ENCODE peak calls at places on chromosomes 6 and 20, in four cellular contexts. One of them, this sample, is unnamed.

GRCh38 chr6:4192173-4192572 is 56.8 kb upstream of the ECI2 start:
- DNase-seq in fibroblast of pulmonary artery: no peak
- DNase-seq in heart left ventricle: no peak
- DNase-seq in K562: no peak
- DNase-seq in this sample: no peak

GRCh38 chr20:9441948-9442347 is 72.4 kb upstream of the LAMP5 start:
- DNase-seq in fibroblast of pulmonary artery: no peak
- DNase-seq in heart left ventricle: no peak
- DNase-seq in K562: no peak
- DNase-seq in this sample: no peak

GRCh38 chr20:44218441-44218840 is 7.9 kb upstream of the OSER1 start:
- DNase-seq in fibroblast of pulmonary artery: no peak
- DNase-seq in heart left ventricle: no peak
- DNase-seq in K562: no peak
- DNase-seq in this sample: no peak

GRCh38 chr6:163883946-163884345 is 469.4 kb downstream of the QKI start:
- DNase-seq in fibroblast of pulmonary artery: peak; percentile 31
- DNase-seq in heart left ventricle: no peak
- DNase-seq in K562: no peak
- DNase-seq in this sample: no peak

GRCh38 chr6:121510568-121511177 is 75.2 kb downstream of the GJA1 start:
- DNase-seq in fibroblast of pulmonary artery: peak; percentile 51
- DNase-seq in heart left ventricle: no peak
- DNase-seq in K562: no peak
- DNase-seq in this sample: no peak

GRCh38 chr20:35791823-35792222 is 20.0 kb downstream of the PHF20 start:
- DNase-seq in fibroblast of pulmonary artery: peak; percentile 37
- DNase-seq in heart left ventricle: no peak
- DNase-seq in K562: no peak
- DNase-seq in this sample: no peak

GRCh38 chr6:43510827-43511163 is 649 bp upstream of the LRRC73 start:
- DNase-seq in fibroblast of pulmonary artery: no peak
- DNase-seq in heart left ventricle: no peak
- DNase-seq in K562: no peak
- DNase-seq in this sample: no peak

GRCh38 chr6:150717419-150717818 is 117.7 kb downstream of the PLEKHG1 start:
- DNase-seq in fibroblast of pulmonary artery: no peak
- DNase-seq in heart left ventricle: no peak
- DNase-seq in K562: no peak
- DNase-seq in this sample: no peak

GRCh38 chr6:118893095-118893881 is 664 bp upstream of the ASF1A start:
- DNase-seq in fibroblast of pulmonary artery: peak; percentile 83
- DNase-seq in heart left ventricle: peak; percentile 16
- DNase-seq in K562: peak; percentile 70
- DNase-seq in this sample: peak; percentile 57

GRCh38 chr6:55448446-55448845 is 121.2 kb downstream of the GFRAL start:
- DNase-seq in fibroblast of pulmonary artery: peak; percentile 21
- DNase-seq in heart left ventricle: no peak
- DNase-seq in K562: no peak
- DNase-seq in this sample: no peak

GRCh38 chr6:134816780-134817179 is 133.1 kb downstream of the ALDH8A1 start:
- DNase-seq in fibroblast of pulmonary artery: no peak
- DNase-seq in heart left ventricle: no peak
- DNase-seq in K562: no peak
- DNase-seq in this sample: no peak

GRCh38 chr6:100186552-100186951 is 192.5 kb upstream of the MCHR2 start:
- DNase-seq in fibroblast of pulmonary artery: no peak
- DNase-seq in heart left ventricle: no peak
- DNase-seq in K562: no peak
- DNase-seq in this sample: no peak

GRCh38 chr6:48111143-48111506 is at the start of gene PTCHD4:
- DNase-seq in fibroblast of pulmonary artery: peak; percentile 59
- DNase-seq in heart left ventricle: peak; percentile 11
- DNase-seq in K562: no peak
- DNase-seq in this sample: no peak

GRCh38 chr6:75602164-75602896 is 650 bp downstream of the SENP6 start:
- DNase-seq in fibroblast of pulmonary artery: peak; percentile 52
- DNase-seq in heart left ventricle: peak; percentile 48
- DNase-seq in K562: peak; percentile 61
- DNase-seq in this sample: peak; percentile 53

GRCh38 chr6:21396313-21396712 is 197.2 kb upstream of the SOX4 start:
- DNase-seq in fibroblast of pulmonary artery: peak; percentile 32
- DNase-seq in heart left ventricle: no peak
- DNase-seq in K562: no peak
- DNase-seq in this sample: no peak

GRCh38 chr20:32674362-32674789 is 635 bp upstream of the C20orf203 start:
- DNase-seq in fibroblast of pulmonary artery: peak; percentile 68
- DNase-seq in heart left ventricle: no peak
- DNase-seq in K562: peak; percentile 83
- DNase-seq in this sample: peak; percentile 44

GRCh38 chr6:2741756-2742155 is 9.0 kb downstream of the MYLK4 start:
- DNase-seq in fibroblast of pulmonary artery: no peak
- DNase-seq in heart left ventricle: no peak
- DNase-seq in K562: no peak
- DNase-seq in this sample: no peak

GRCh38 chr6:161273356-161273751 is 507 bp downstream of the AGPAT4 start:
- DNase-seq in fibroblast of pulmonary artery: peak; percentile 66
- DNase-seq in heart left ventricle: no peak
- DNase-seq in K562: no peak
- DNase-seq in this sample: peak; percentile 38

GRCh38 chr6:107489636-107490567 is at the start of gene SOBP:
- DNase-seq in fibroblast of pulmonary artery: peak; percentile 42
- DNase-seq in heart left ventricle: peak; percentile 83
- DNase-seq in K562: peak; percentile 14
- DNase-seq in this sample: peak; percentile 29

GRCh38 chr6:85610182-85610895 is 16.7 kb upstream of the SNX14 start:
- DNase-seq in fibroblast of pulmonary artery: no peak
- DNase-seq in heart left ventricle: no peak
- DNase-seq in K562: no peak
- DNase-seq in this sample: no peak

GRCh38 chr6:125507987-125508655 is 206.4 kb upstream of the HDDC2 start:
- DNase-seq in fibroblast of pulmonary artery: peak; percentile 76
- DNase-seq in heart left ventricle: peak; percentile 50
- DNase-seq in K562: no peak
- DNase-seq in this sample: no peak

GRCh38 chr6:169188051-169188863 is 65.4 kb downstream of the THBS2 start:
- DNase-seq in fibroblast of pulmonary artery: peak; percentile 91
- DNase-seq in heart left ventricle: no peak
- DNase-seq in K562: no peak
- DNase-seq in this sample: no peak

GRCh38 chr20:6920991-6921613 is 153.6 kb downstream of the BMP2 start:
- DNase-seq in fibroblast of pulmonary artery: no peak
- DNase-seq in heart left ventricle: no peak
- DNase-seq in K562: no peak
- DNase-seq in this sample: no peak

GRCh38 chr6:24882295-24882694 is 53.5 kb downstream of the RIPOR2 start:
- DNase-seq in fibroblast of pulmonary artery: no peak
- DNase-seq in heart left ventricle: no peak
- DNase-seq in K562: no peak
- DNase-seq in this sample: no peak

GRCh38 chr20:45313943-45314342 is 5.8 kb upstream of the MATN4 start:
- DNase-seq in fibroblast of pulmonary artery: no peak
- DNase-seq in heart left ventricle: no peak
- DNase-seq in K562: no peak
- DNase-seq in this sample: no peak

GRCh38 chr6:11710221-11710836 is 68.3 kb downstream of the ADTRP start:
- DNase-seq in fibroblast of pulmonary artery: no peak
- DNase-seq in heart left ventricle: no peak
- DNase-seq in K562: no peak
- DNase-seq in this sample: no peak

GRCh38 chr6:74534485-74535211 is 671.2 kb downstream of the COL12A1 start:
- DNase-seq in fibroblast of pulmonary artery: peak; percentile 87
- DNase-seq in heart left ventricle: no peak
- DNase-seq in K562: no peak
- DNase-seq in this sample: no peak

GRCh38 chr6:37648465-37649330 is 49.0 kb downstream of the MDGA1 start:
- DNase-seq in fibroblast of pulmonary artery: no peak
- DNase-seq in heart left ventricle: no peak
- DNase-seq in K562: peak; percentile 59
- DNase-seq in this sample: peak; percentile 35

GRCh38 chr20:18916886-18917785 is 103.6 kb downstream of the SCP2D1 start:
- DNase-seq in fibroblast of pulmonary artery: no peak
- DNase-seq in heart left ventricle: no peak
- DNase-seq in K562: no peak
- DNase-seq in this sample: no peak

GRCh38 chr6:167977717-167978467 is 19.6 kb upstream of the KIF25 start:
- DNase-seq in fibroblast of pulmonary artery: no peak
- DNase-seq in heart left ventricle: no peak
- DNase-seq in K562: no peak
- DNase-seq in this sample: no peak

GRCh38 chr6:41768545-41769308 is 11.0 kb downstream of the FRS3 start:
- DNase-seq in fibroblast of pulmonary artery: no peak
- DNase-seq in heart left ventricle: no peak
- DNase-seq in K562: peak; percentile 83
- DNase-seq in this sample: no peak

GRCh38 chr6:17835784-17836183 is 129.1 kb upstream of the NUP153 start:
- DNase-seq in fibroblast of pulmonary artery: no peak
- DNase-seq in heart left ventricle: no peak
- DNase-seq in K562: no peak
- DNase-seq in this sample: no peak
- TF ChIP-seq CTCF in fibroblast of pulmonary artery: no peak
- TF ChIP-seq CTCF in heart left ventricle: no peak
- TF ChIP-seq CTCF in K562: no peak
- TF ChIP-seq CTCF in this sample: no peak

GRCh38 chr6:144150673-144151009 is 324 bp downstream of the STX11 start:
- DNase-seq in fibroblast of pulmonary artery: peak; percentile 18
- DNase-seq in heart left ventricle: peak; percentile 21
- DNase-seq in K562: peak; percentile 49
- DNase-seq in this sample: peak; percentile 29
- TF ChIP-seq CTCF in fibroblast of pulmonary artery: peak; percentile 7
- TF ChIP-seq CTCF in heart left ventricle: peak; percentile 22
- TF ChIP-seq CTCF in K562: no peak
- TF ChIP-seq CTCF in this sample: peak; percentile 46

DNA sequence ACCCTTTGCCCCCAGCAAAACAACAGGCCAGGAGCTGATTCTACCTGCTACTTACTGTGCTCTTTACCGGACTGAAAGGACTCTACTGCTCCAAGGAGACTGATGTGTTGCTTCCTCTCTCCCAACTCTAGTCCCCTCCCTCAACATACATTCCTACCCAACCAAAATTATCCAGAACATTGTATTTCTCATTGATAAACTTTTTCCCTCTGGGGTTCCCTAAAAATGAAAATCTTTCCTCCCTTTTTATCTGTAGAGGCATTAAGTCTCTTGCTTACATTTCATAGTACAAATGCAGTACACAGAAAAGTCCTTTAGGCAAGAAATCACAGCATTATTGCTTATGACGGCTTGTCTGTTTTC is 940 bp upstream of the HS3ST5 start:
- DNase-seq in fibroblast of pulmonary artery: no peak
- DNase-seq in heart left ventricle: no peak
- DNase-seq in K562: no peak
- DNase-seq in this sample: no peak
- TF ChIP-seq CTCF in fibroblast of pulmonary artery: no peak
- TF ChIP-seq CTCF in heart left ventricle: no peak
- TF ChIP-seq CTCF in K562: no peak
- TF ChIP-seq CTCF in this sample: no peak

DNA sequence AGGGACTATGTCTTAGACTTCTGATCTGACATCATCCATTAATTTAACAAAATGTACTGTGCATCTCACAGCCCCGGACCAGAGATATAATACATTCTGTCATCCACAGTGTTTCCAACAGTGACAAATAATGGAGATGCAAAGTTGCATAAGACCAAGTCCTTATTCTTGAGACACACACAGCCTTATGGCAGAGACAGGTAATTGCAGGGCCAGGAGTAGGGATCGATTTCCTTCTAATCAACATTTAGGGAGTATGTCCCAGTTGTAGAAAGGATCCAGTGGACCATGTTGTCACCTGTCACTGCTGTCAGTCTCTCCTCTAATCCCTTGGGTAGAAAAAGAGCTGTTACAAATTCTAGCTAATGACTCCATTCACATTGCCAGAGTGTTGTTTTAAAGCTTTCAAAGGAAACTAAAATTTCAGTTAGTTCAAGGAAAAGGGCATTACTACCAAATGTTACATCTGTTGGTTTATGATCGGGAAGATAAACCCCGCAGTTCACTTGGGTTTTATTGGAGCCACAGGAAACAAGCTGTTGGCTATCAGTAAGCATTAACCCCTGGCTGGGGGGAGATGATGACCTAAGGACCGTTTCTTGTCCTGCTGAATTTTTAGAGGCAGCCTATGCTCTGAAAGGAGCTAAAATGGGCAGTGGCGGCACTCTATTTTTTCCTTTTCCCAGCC is 111.4 kb upstream of the ATXN1 start:
- DNase-seq in fibroblast of pulmonary artery: no peak
- DNase-seq in heart left ventricle: no peak
- DNase-seq in K562: no peak
- DNase-seq in this sample: no peak
- TF ChIP-seq CTCF in fibroblast of pulmonary artery: no peak
- TF ChIP-seq CTCF in heart left ventricle: no peak
- TF ChIP-seq CTCF in K562: peak; percentile 14
- TF ChIP-seq CTCF in this sample: no peak

DNA sequence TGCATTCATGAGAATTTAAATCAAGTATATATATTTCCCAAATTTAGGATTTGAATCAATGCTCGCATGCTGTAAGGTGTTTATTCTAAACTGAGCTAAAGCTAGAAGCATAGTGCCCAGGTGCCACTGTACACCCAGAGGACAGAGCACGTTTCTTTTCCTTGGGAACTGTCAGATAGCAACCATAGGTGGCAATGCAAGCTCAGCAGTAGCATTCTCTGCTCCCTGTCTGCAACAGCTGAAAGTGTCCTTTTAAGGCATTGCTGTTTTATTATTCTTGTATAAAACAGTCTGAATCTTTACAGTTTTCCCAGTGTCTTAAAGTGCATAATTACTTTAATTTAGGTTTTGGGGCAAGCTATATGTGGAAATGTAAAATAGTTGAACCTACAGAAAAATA is 443.4 kb upstream of the MMS22L start:
- DNase-seq in fibroblast of pulmonary artery: no peak
- DNase-seq in heart left ventricle: no peak
- DNase-seq in K562: no peak
- DNase-seq in this sample: no peak
- TF ChIP-seq CTCF in fibroblast of pulmonary artery: no peak
- TF ChIP-seq CTCF in heart left ventricle: no peak
- TF ChIP-seq CTCF in K562: no peak
- TF ChIP-seq CTCF in this sample: no peak

GRCh38 chr20:57047281-57048026 is 219.0 kb downstream of the BMP7 start:
- DNase-seq in fibroblast of pulmonary artery: no peak
- DNase-seq in heart left ventricle: no peak
- DNase-seq in K562: peak; percentile 17
- DNase-seq in this sample: no peak
- TF ChIP-seq CTCF in fibroblast of pulmonary artery: no peak
- TF ChIP-seq CTCF in heart left ventricle: no peak
- TF ChIP-seq CTCF in K562: peak; percentile 44
- TF ChIP-seq CTCF in this sample: no peak